ENCODE peak calls at places on chromosomes 16 and 17, in eight cellular contexts. W is upper lobe of left lung, M is heart left ventricle, V is HepG2, O is prostate gland, B is stomach, H is breast epithelium, G is IMR-90. E is an unnamed sample.

GRCh38 chr17:48570325-48571023 is 7.7 kb downstream of the HOXB4 start:
- DNase-seq in M (no peak), G (peak; percentile 63), W (peak; percentile 57), V (no peak), O (no peak), H (no peak), B (no peak), E (no peak)

GRCh38 chr16:54930034-54930938 is at the start of gene IRX5:
- DNase-seq in G (peak; percentile 81), O (peak; percentile 96), B (peak; percentile 92), M (peak; percentile 95), H (peak; percentile 94), V (no peak), W (peak; percentile 94), E (peak; percentile 80)

GRCh38 chr16:85391769-85392583 is 221.1 kb upstream of the GSE1 start:
- DNase-seq in V (no peak), B (no peak), W (no peak), H (no peak), O (no peak), M (peak; percentile 17), G (peak; percentile 17), E (peak; percentile 15)

GRCh38 chr17:5249615-5250014 is 15.0 kb upstream of the SCIMP start:
- DNase-seq in B (peak; percentile 61), W (no peak), V (peak; percentile 71), M (peak; percentile 33), O (peak; percentile 67), H (peak; percentile 31), G (peak; percentile 78), E (peak; percentile 76)

GRCh38 chr17:15260376-15261062 is 4.6 kb downstream of the PMP22 start:
- DNase-seq in B (peak; percentile 84), O (peak; percentile 71), W (peak; percentile 98), G (peak; percentile 88), H (peak; percentile 74), M (peak; percentile 90), V (peak; percentile 35), E (peak; percentile 88)

GRCh38 chr16:2008009-2008526 is 1.6 kb downstream of the ZNF598 start:
- DNase-seq in W (peak; percentile 65), B (no peak), M (peak; percentile 39), V (no peak), H (peak; percentile 75), G (peak; percentile 34), O (no peak), E (no peak)

GRCh38 chr17:75079023-75079373 is 8.8 kb upstream of the SLC16A5 start:
- DNase-seq in O (no peak), G (no peak), V (no peak), W (no peak), H (peak; percentile 50), B (no peak), M (no peak), E (no peak)

GRCh38 chr17:33696102-33696501 is 403.0 kb upstream of the ASIC2 start:
- DNase-seq in O (no peak), V (no peak), M (no peak), B (no peak), H (no peak), G (no peak), W (no peak), E (no peak)

GRCh38 chr17:81202318-81202717 is 20.4 kb downstream of the CEP131 start:
- DNase-seq in V (no peak), H (peak; percentile 76), O (no peak), M (no peak), B (no peak), W (peak; percentile 69), G (no peak), E (no peak)

GRCh38 chr16:11391576-11391975 is 46.3 kb downstream of the RMI2 start:
- DNase-seq in O (peak; percentile 34), H (no peak), V (no peak), G (no peak), M (no peak), W (peak; percentile 89), B (peak; percentile 91), E (no peak)

GRCh38 chr17:65604070-65604469 is 42.6 kb upstream of the AXIN2 start:
- DNase-seq in G (peak; percentile 9), H (no peak), W (no peak), O (no peak), B (no peak), V (no peak), M (no peak), E (no peak)

GRCh38 chr16:61413026-61413425 is 623.2 kb downstream of the CDH8 start:
- DNase-seq in W (no peak), O (no peak), G (no peak), H (no peak), V (no peak), M (no peak), B (no peak), E (no peak)

GRCh38 chr16:57689772-57690558 is 4.6 kb upstream of the DRC7 start:
- DNase-seq in V (no peak), H (no peak), M (no peak), O (no peak), G (no peak), W (no peak), B (no peak), E (no peak)

GRCh38 chr17:72461757-72462156 is 340.9 kb downstream of the SOX9 start:
- DNase-seq in B (no peak), H (no peak), O (no peak), W (no peak), G (no peak), V (no peak), M (no peak), E (no peak)

GRCh38 chr16:55302635-55303034 is 21.4 kb upstream of the IRX6 start:
- DNase-seq in M (no peak), W (no peak), B (no peak), G (no peak), H (no peak), O (no peak), V (no peak), E (no peak)

GRCh38 chr17:46056800-46057304 is 57.8 kb downstream of the STH start:
- DNase-seq in B (no peak), G (peak; percentile 74), W (no peak), V (no peak), H (no peak), M (no peak), O (no peak), E (no peak)

GRCh38 chr17:36212958-36213357 is 2.1 kb downstream of the CCL4L2 start:
- DNase-seq in H (no peak), O (no peak), B (no peak), W (no peak), M (no peak), G (no peak), V (no peak), E (no peak)

GRCh38 chr17:48472485-48473281 is 42.7 kb upstream of the SKAP1 start:
- DNase-seq in B (no peak), G (peak; percentile 94), O (no peak), W (no peak), H (no peak), V (no peak), M (no peak), E (no peak)

GRCh38 chr16:81403601-81404391 is 40.8 kb upstream of the CMIP start:
- DNase-seq in W (peak; percentile 94), H (peak; percentile 72), G (peak; percentile 53), O (peak; percentile 82), M (peak; percentile 86), V (peak; percentile 79), B (peak; percentile 93), E (peak; percentile 89)

GRCh38 chr16:84141143-84141670 is 3.8 kb downstream of the HSDL1 start:
- DNase-seq in V (peak; percentile 69), H (no peak), W (no peak), O (no peak), M (no peak), G (no peak), B (no peak), E (no peak)

GRCh38 chr17:30238387-30239088 is 3.0 kb upstream of the SLC6A4 start:
- DNase-seq in V (no peak), O (no peak), W (peak; percentile 69), H (no peak), M (no peak), G (no peak), B (no peak), E (no peak)

GRCh38 chr17:72525225-72525988 is 404.6 kb downstream of the SOX9 start:
- DNase-seq in H (no peak), O (peak; percentile 55), V (peak; percentile 75), G (no peak), M (no peak), B (no peak), W (no peak), E (no peak)

GRCh38 chr17:68512967-68513474 is 791 bp downstream of the PRKAR1A start:
- DNase-seq in H (no peak), O (no peak), B (no peak), M (no peak), G (peak; percentile 43), W (no peak), V (no peak), E (peak; percentile 53)

DNA sequence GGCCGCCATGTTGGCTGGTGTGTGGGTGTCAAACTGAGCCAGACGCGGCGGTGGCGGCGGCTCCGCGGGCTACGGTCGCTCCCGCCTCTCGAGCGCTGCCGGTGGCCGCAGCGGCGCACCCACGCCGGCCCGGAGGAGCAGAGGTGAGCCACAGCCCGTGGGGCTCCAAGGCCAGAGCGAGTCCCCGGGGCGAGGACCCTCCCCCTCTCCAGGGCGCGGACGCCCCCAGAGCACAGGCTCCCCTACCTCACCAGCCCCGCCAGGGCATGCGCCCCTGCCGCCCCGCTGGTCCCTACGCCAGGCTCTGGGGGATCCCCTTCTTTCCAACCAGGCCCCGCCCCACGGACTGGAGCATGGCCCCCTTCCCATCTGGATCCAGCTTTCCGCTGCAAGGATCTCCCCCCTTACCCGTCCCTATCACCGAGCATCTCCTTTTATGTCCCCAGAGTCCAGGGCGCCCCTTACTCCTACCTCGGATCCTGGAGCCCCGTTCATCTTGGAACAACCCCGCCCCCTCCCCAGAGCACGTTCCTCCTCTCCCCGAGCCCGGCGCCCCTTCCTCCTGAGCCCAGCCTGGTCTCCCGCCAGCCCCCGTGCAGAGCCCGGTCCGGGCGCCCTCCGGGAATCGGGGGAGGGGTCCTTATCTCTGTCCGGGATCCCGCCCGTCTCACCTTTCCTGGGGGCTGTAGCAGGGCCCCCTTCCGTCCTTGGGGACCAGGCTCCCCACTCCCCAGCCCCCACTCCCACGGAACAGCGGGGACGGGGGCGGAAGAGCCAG is 412 bp downstream of the EPN2 start:
- DNase-seq in B (peak; percentile 37), V (no peak), O (peak; percentile 33), H (no peak), G (no peak), M (peak; percentile 46), W (peak; percentile 81), E (peak; percentile 27)
- TF ChIP-seq POLR2A in B (no peak), V (peak; percentile 55), O (peak; percentile 86), H (no peak), G (no peak), M (no peak), W (peak; percentile 53), E (no peak)

GRCh38 chr16:89431158-89431584 is 59.2 kb downstream of the ANKRD11 start:
- DNase-seq in G (peak; percentile 96), V (no peak), H (no peak), M (no peak), B (peak; percentile 50), W (no peak), O (peak; percentile 71), E (peak; percentile 64)
- H3K4me1 ChIP-seq in G (peaks cover 25% of the 10 kb centered on the region), V (peaks cover 60% of the 10 kb centered on the region), H (peaks cover 5% of the 10 kb centered on the region), M (peaks cover 59% of the 10 kb centered on the region), B (peaks cover 72% of the 10 kb centered on the region), W (peaks cover 48% of the 10 kb centered on the region), O (peaks cover 14% of the 10 kb centered on the region), E (peaks cover 17% of the 10 kb centered on the region)

GRCh38 chr17:49976828-49977202 is 7.8 kb downstream of the DLX4 start:
- DNase-seq in B (no peak), W (no peak), G (no peak), H (no peak), M (no peak), V (no peak), O (no peak), E (no peak)
- TF ChIP-seq POLR2A in B (no peak), W (no peak), G (no peak), H (no peak), M (no peak), V (no peak), O (no peak), E (no peak)

GRCh38 chr16:24482681-24483202 is 56.6 kb upstream of the RBBP6 start:
- DNase-seq in B (no peak), V (no peak), G (no peak), H (no peak), O (no peak), W (no peak), M (no peak), E (no peak)
- H3K4me1 ChIP-seq in B (no peaks in the 10 kb centered on the region), V (no peaks in the 10 kb centered on the region), G (no peaks in the 10 kb centered on the region), H (no peaks in the 10 kb centered on the region), O (no peaks in the 10 kb centered on the region), W (no peaks in the 10 kb centered on the region), M (no peaks in the 10 kb centered on the region), E (no peaks in the 10 kb centered on the region)

E was measured in testis.